ENCODE peak calls at places on chromosomes 2 and 18, in five cellular contexts. D is endodermal cell, T is activated T-cell treated with anti-CD3 and anti-CD28 coated beads for 1 hour, E is ELR, Z is cardiac muscle cell. B is an unnamed sample.

GRCh38 chr2:8500124-8501054 is 181.5 kb upstream of the ID2 start:
- DNase-seq in D (no peak), T (no peak), E (no peak), Z (peak; percentile 21), B (no peak)

GRCh38 chr2:129877795-129878775 is 101.4 kb upstream of the RAB6C start:
- DNase-seq in D (peak; percentile 44), T (no peak), E (peak; percentile 1), Z (peak; percentile 75), B (no peak)

GRCh38 chr2:49861821-49862220 is 707.5 kb upstream of the FSHR start:
- DNase-seq in D (no peak), T (no peak), E (no peak), Z (no peak), B (no peak)

GRCh38 chr2:11945139-11946126 is 199.0 kb downstream of the LPIN1 start:
- DNase-seq in D (no peak), T (no peak), E (peak; percentile 46), Z (no peak), B (no peak)

GRCh38 chr18:10401489-10401888 is 52.9 kb upstream of the APCDD1 start:
- DNase-seq in D (no peak), T (no peak), E (no peak), Z (no peak), B (no peak)

GRCh38 chr2:219783551-219783950 is 156.1 kb downstream of the SLC4A3 start:
- DNase-seq in D (no peak), T (no peak), E (no peak), Z (no peak), B (no peak)

GRCh38 chr2:2822143-2822542 is 491.1 kb upstream of the MYT1L start:
- DNase-seq in D (no peak), T (no peak), E (no peak), Z (no peak), B (no peak)

GRCh38 chr2:96924775-96925747 is 55.2 kb upstream of the SEMA4C start:
- DNase-seq in D (no peak), T (peak; percentile 29), E (no peak), Z (no peak), B (no peak)

GRCh38 chr2:39018633-39019032 is 102.2 kb downstream of the SOS1 start:
- DNase-seq in D (no peak), T (no peak), E (no peak), Z (no peak), B (no peak)

GRCh38 chr2:133676392-133677130 is 108.3 kb upstream of the NCKAP5 start:
- DNase-seq in D (no peak), T (no peak), E (peak; percentile 17), Z (peak; percentile 49), B (no peak)

GRCh38 chr2:233152541-233152940 is 92.4 kb downstream of the INPP5D start:
- DNase-seq in D (no peak), T (no peak), E (no peak), Z (peak; percentile 66), B (peak; percentile 60)

GRCh38 chr2:238145851-238146250 is 7.4 kb downstream of the KLHL30 start:
- DNase-seq in D (no peak), T (no peak), E (no peak), Z (no peak), B (no peak)

GRCh38 chr2:191041418-191042161 is 27.6 kb upstream of the STAT1 start:
- DNase-seq in D (peak; percentile 86), T (no peak), E (peak; percentile 69), Z (peak; percentile 33), B (no peak)

GRCh38 chr2:73255907-73256617 is 22.0 kb downstream of the CCT7 start:
- DNase-seq in D (peak; percentile 35), T (no peak), E (no peak), Z (no peak), B (no peak)

GRCh38 chr2:69291004-69291650 is 95.9 kb downstream of the GFPT1 start:
- DNase-seq in D (no peak), T (no peak), E (no peak), Z (peak; percentile 74), B (peak; percentile 27)

GRCh38 chr2:74497777-74498499 is 1.5 kb downstream of the LBX2 start:
- DNase-seq in D (peak; percentile 85), T (no peak), E (no peak), Z (no peak), B (no peak)

GRCh38 chr18:8952796-8953760 is 149.4 kb upstream of the NDUFV2 start:
- DNase-seq in D (no peak), T (no peak), E (peak; percentile 94), Z (peak; percentile 86), B (no peak)

GRCh38 chr2:195343540-195343939 is 313.5 kb upstream of the SLC39A10 start:
- DNase-seq in D (no peak), T (no peak), E (no peak), Z (no peak), B (no peak)

GRCh38 chr2:101956465-101957030 is 35.2 kb upstream of the IL1R2 start:
- DNase-seq in D (no peak), T (no peak), E (no peak), Z (peak; percentile 79), B (no peak)

GRCh38 chr2:55550368-55551102 is 31.0 kb downstream of the CFAP36 start:
- DNase-seq in D (no peak), T (no peak), E (peak; percentile 83), Z (peak; percentile 76), B (peak; percentile 82)

GRCh38 chr2:181419124-181419855 is 37.9 kb upstream of the ITGA4 start:
- DNase-seq in D (no peak), T (no peak), E (no peak), Z (no peak), B (no peak)

GRCh38 chr2:70069049-70069448 is 18.2 kb upstream of the PCBP1 start:
- DNase-seq in D (no peak), T (peak; percentile 49), E (peak; percentile 33), Z (no peak), B (no peak)

GRCh38 chr2:96140941-96141623 is 2.8 kb upstream of the ASTL start:
- DNase-seq in D (no peak), T (peak; percentile 40), E (no peak), Z (no peak), B (no peak)